ENCODE peak calls at places on chromosome 9, in six cellular contexts. M is GM12865, O is GM03348, R is ELR, D is PC-9, V is coronary artery. B is an unnamed sample.

GRCh38 chr9:114538241-114538640 is 33.0 kb upstream of the WHRN start:
- DNase-seq in V (no peak), D (peak), O (no peak), R (peak), M (peak), B (no peak)

GRCh38 chr9:99000480-99001395 is 57.0 kb downstream of the COL15A1 start:
- DNase-seq in V (no peak), O (peak), D (peak), R (peak), M (peak), B (peak)

GRCh38 chr9:36431078-36431477 is 31.0 kb upstream of the RNF38 start:
- DNase-seq in V (no peak), M (no peak), O (no peak), R (no peak), D (no peak), B (no peak)

GRCh38 chr9:136942881-136943230 is 1.7 kb downstream of the FBXW5 start:
- DNase-seq in M (no peak), O (no peak), V (no peak), R (no peak), D (no peak), B (peak)

GRCh38 chr9:21854594-21854993 is 52.2 kb downstream of the MTAP start:
- DNase-seq in M (no peak), R (peak), V (no peak), O (no peak), D (peak), B (no peak)

GRCh38 chr9:133031496-133031911 is 707 bp downstream of the GTF3C5 start:
- DNase-seq in R (peak), O (no peak), D (no peak), V (no peak), M (no peak), B (no peak)

GRCh38 chr9:132670816-132671371 is 630 bp downstream of the GTF3C4 start:
- DNase-seq in O (peak), M (peak), V (no peak), D (no peak), R (peak), B (no peak)

GRCh38 chr9:30574355-30575151 is 1809.9 kb upstream of the ACO1 start:
- DNase-seq in M (no peak), R (no peak), O (no peak), D (no peak), V (no peak), B (no peak)